ENCODE peak calls at places on chromosomes 4 and X, in ten cellular contexts. One of them, this sample, is unnamed.

GRCh38 chr4:78293841-78294301 is 236.7 kb downstream of the FRAS1 start:
- DNase-seq in RWPE2: no peak
- DNase-seq in DND-41: no peak
- DNase-seq in esophagus muscularis mucosa: no peak
- DNase-seq in lung: no peak
- DNase-seq in coronary artery: no peak
- DNase-seq in lower leg skin: no peak
- DNase-seq in CD8-positive, alpha-beta memory T cell: no peak
- DNase-seq in NB4: no peak
- DNase-seq in tibial nerve: no peak
- DNase-seq in this sample: no peak

GRCh38 chrX:48966796-48967579 is 4.7 kb downstream of the KCND1 start:
- DNase-seq in lung: no peak
- DNase-seq in DND-41: no peak
- DNase-seq in tibial nerve: no peak
- DNase-seq in NB4: no peak
- DNase-seq in coronary artery: no peak
- DNase-seq in RWPE2: no peak
- DNase-seq in lower leg skin: no peak
- DNase-seq in CD8-positive, alpha-beta memory T cell: no peak
- DNase-seq in esophagus muscularis mucosa: no peak
- DNase-seq in this sample: no peak

GRCh38 chr4:5138389-5138788 is 87.1 kb downstream of the STK32B start:
- DNase-seq in esophagus muscularis mucosa: no peak
- DNase-seq in RWPE2: no peak
- DNase-seq in coronary artery: no peak
- DNase-seq in NB4: no peak
- DNase-seq in lung: no peak
- DNase-seq in tibial nerve: no peak
- DNase-seq in CD8-positive, alpha-beta memory T cell: no peak
- DNase-seq in DND-41: no peak
- DNase-seq in lower leg skin: no peak
- DNase-seq in this sample: no peak

GRCh38 chr4:125741825-125742452 is 427.2 kb downstream of the FAT4 start:
- DNase-seq in lower leg skin: no peak
- DNase-seq in DND-41: no peak
- DNase-seq in esophagus muscularis mucosa: no peak
- DNase-seq in tibial nerve: no peak
- DNase-seq in CD8-positive, alpha-beta memory T cell: no peak
- DNase-seq in NB4: peak
- DNase-seq in coronary artery: no peak
- DNase-seq in RWPE2: no peak
- DNase-seq in lung: no peak
- DNase-seq in this sample: peak

GRCh38 chr4:844752-845232 is 18.9 kb upstream of the CPLX1 start:
- DNase-seq in esophagus muscularis mucosa: no peak
- DNase-seq in DND-41: no peak
- DNase-seq in NB4: no peak
- DNase-seq in tibial nerve: no peak
- DNase-seq in coronary artery: no peak
- DNase-seq in lower leg skin: no peak
- DNase-seq in RWPE2: no peak
- DNase-seq in lung: no peak
- DNase-seq in CD8-positive, alpha-beta memory T cell: no peak
- DNase-seq in this sample: no peak

GRCh38 chr4:40437741-40438383 is 102.7 kb downstream of the CHRNA9 start:
- DNase-seq in RWPE2: no peak
- DNase-seq in CD8-positive, alpha-beta memory T cell: no peak
- DNase-seq in coronary artery: no peak
- DNase-seq in NB4: no peak
- DNase-seq in DND-41: no peak
- DNase-seq in lung: no peak
- DNase-seq in lower leg skin: no peak
- DNase-seq in esophagus muscularis mucosa: no peak
- DNase-seq in tibial nerve: no peak
- DNase-seq in this sample: no peak

GRCh38 chr4:973431-974397 is at the start of gene DGKQ:
- DNase-seq in DND-41: peak
- DNase-seq in lung: peak
- DNase-seq in coronary artery: peak
- DNase-seq in RWPE2: no peak
- DNase-seq in CD8-positive, alpha-beta memory T cell: peak
- DNase-seq in NB4: peak
- DNase-seq in lower leg skin: peak
- DNase-seq in esophagus muscularis mucosa: peak
- DNase-seq in tibial nerve: peak
- DNase-seq in this sample: peak

GRCh38 chrX:129698150-129698549 is 40.6 kb upstream of the XPNPEP2 start:
- DNase-seq in NB4: no peak
- DNase-seq in CD8-positive, alpha-beta memory T cell: no peak
- DNase-seq in tibial nerve: no peak
- DNase-seq in lung: no peak
- DNase-seq in DND-41: no peak
- DNase-seq in coronary artery: no peak
- DNase-seq in lower leg skin: no peak
- DNase-seq in esophagus muscularis mucosa: no peak
- DNase-seq in RWPE2: no peak
- DNase-seq in this sample: no peak

GRCh38 chr4:93152461-93152860 is 676.1 kb upstream of the ATOH1 start:
- DNase-seq in CD8-positive, alpha-beta memory T cell: no peak
- DNase-seq in lower leg skin: no peak
- DNase-seq in DND-41: no peak
- DNase-seq in NB4: no peak
- DNase-seq in esophagus muscularis mucosa: no peak
- DNase-seq in tibial nerve: no peak
- DNase-seq in lung: no peak
- DNase-seq in coronary artery: no peak
- DNase-seq in RWPE2: no peak
- DNase-seq in this sample: no peak

GRCh38 chr4:6177587-6178197 is 22.7 kb downstream of the JAKMIP1 start:
- DNase-seq in tibial nerve: no peak
- DNase-seq in NB4: peak
- DNase-seq in lower leg skin: no peak
- DNase-seq in CD8-positive, alpha-beta memory T cell: peak
- DNase-seq in DND-41: peak
- DNase-seq in RWPE2: no peak
- DNase-seq in lung: no peak
- DNase-seq in coronary artery: no peak
- DNase-seq in esophagus muscularis mucosa: no peak
- DNase-seq in this sample: peak

GRCh38 chr4:105622269-105622668 is 69.8 kb downstream of the ARHGEF38 start:
- DNase-seq in NB4: no peak
- DNase-seq in coronary artery: no peak
- DNase-seq in esophagus muscularis mucosa: no peak
- DNase-seq in tibial nerve: no peak
- DNase-seq in DND-41: no peak
- DNase-seq in CD8-positive, alpha-beta memory T cell: no peak
- DNase-seq in lung: no peak
- DNase-seq in lower leg skin: no peak
- DNase-seq in RWPE2: no peak
- DNase-seq in this sample: no peak

GRCh38 chr4:189613202-189613601 is 327.5 kb upstream of the FRG1 start:
- DNase-seq in lower leg skin: peak
- DNase-seq in esophagus muscularis mucosa: no peak
- DNase-seq in coronary artery: no peak
- DNase-seq in tibial nerve: no peak
- DNase-seq in DND-41: no peak
- DNase-seq in NB4: no peak
- DNase-seq in RWPE2: no peak
- DNase-seq in lung: no peak
- DNase-seq in CD8-positive, alpha-beta memory T cell: no peak
- DNase-seq in this sample: no peak

GRCh38 chrX:129831486-129831885 is 12.2 kb downstream of the ZDHHC9 start:
- DNase-seq in DND-41: no peak
- DNase-seq in NB4: no peak
- DNase-seq in tibial nerve: peak
- DNase-seq in coronary artery: no peak
- DNase-seq in RWPE2: no peak
- DNase-seq in lower leg skin: peak
- DNase-seq in esophagus muscularis mucosa: no peak
- DNase-seq in lung: no peak
- DNase-seq in CD8-positive, alpha-beta memory T cell: no peak
- DNase-seq in this sample: no peak

GRCh38 chr4:184812651-184813181 is 13.1 kb downstream of the ACSL1 start:
- DNase-seq in NB4: no peak
- DNase-seq in esophagus muscularis mucosa: no peak
- DNase-seq in lower leg skin: no peak
- DNase-seq in coronary artery: no peak
- DNase-seq in RWPE2: no peak
- DNase-seq in DND-41: no peak
- DNase-seq in lung: no peak
- DNase-seq in CD8-positive, alpha-beta memory T cell: no peak
- DNase-seq in tibial nerve: peak
- DNase-seq in this sample: no peak

GRCh38 chrX:19743386-19743785 is 144.0 kb downstream of the SH3KBP1 start:
- DNase-seq in esophagus muscularis mucosa: no peak
- DNase-seq in coronary artery: no peak
- DNase-seq in RWPE2: no peak
- DNase-seq in NB4: no peak
- DNase-seq in lung: no peak
- DNase-seq in tibial nerve: no peak
- DNase-seq in lower leg skin: no peak
- DNase-seq in DND-41: no peak
- DNase-seq in CD8-positive, alpha-beta memory T cell: no peak
- DNase-seq in this sample: peak

GRCh38 chrX:7515681-7516413 is 327.1 kb upstream of the VCX start:
- DNase-seq in CD8-positive, alpha-beta memory T cell: no peak
- DNase-seq in lung: no peak
- DNase-seq in tibial nerve: no peak
- DNase-seq in coronary artery: no peak
- DNase-seq in DND-41: no peak
- DNase-seq in RWPE2: no peak
- DNase-seq in NB4: no peak
- DNase-seq in esophagus muscularis mucosa: no peak
- DNase-seq in lower leg skin: no peak
- DNase-seq in this sample: no peak

GRCh38 chr4:789571-790465 is 36.1 kb downstream of the CPLX1 start:
- DNase-seq in DND-41: no peak
- DNase-seq in tibial nerve: no peak
- DNase-seq in NB4: no peak
- DNase-seq in lung: no peak
- DNase-seq in RWPE2: no peak
- DNase-seq in CD8-positive, alpha-beta memory T cell: no peak
- DNase-seq in coronary artery: no peak
- DNase-seq in lower leg skin: no peak
- DNase-seq in esophagus muscularis mucosa: no peak
- DNase-seq in this sample: no peak

GRCh38 chr4:151165205-151166000 is 66.0 kb downstream of the RPS3A start:
- DNase-seq in lower leg skin: no peak
- DNase-seq in NB4: no peak
- DNase-seq in DND-41: no peak
- DNase-seq in lung: no peak
- DNase-seq in coronary artery: no peak
- DNase-seq in esophagus muscularis mucosa: no peak
- DNase-seq in RWPE2: no peak
- DNase-seq in tibial nerve: no peak
- DNase-seq in CD8-positive, alpha-beta memory T cell: no peak
- DNase-seq in this sample: no peak

GRCh38 chr4:25656031-25656430 is 380 bp downstream of the SLC34A2 start:
- DNase-seq in CD8-positive, alpha-beta memory T cell: no peak
- DNase-seq in RWPE2: no peak
- DNase-seq in coronary artery: no peak
- DNase-seq in NB4: no peak
- DNase-seq in tibial nerve: no peak
- DNase-seq in DND-41: no peak
- DNase-seq in lung: no peak
- DNase-seq in lower leg skin: no peak
- DNase-seq in esophagus muscularis mucosa: no peak
- DNase-seq in this sample: no peak
- H3K4me3 ChIP-seq in CD8-positive, alpha-beta memory T cell: no peak
- H3K4me3 ChIP-seq in RWPE2: peak
- H3K4me3 ChIP-seq in coronary artery: no peak
- H3K4me3 ChIP-seq in NB4: no peak
- H3K4me3 ChIP-seq in tibial nerve: peak
- H3K4me3 ChIP-seq in DND-41: no peak
- H3K4me3 ChIP-seq in lung: peak
- H3K4me3 ChIP-seq in lower leg skin: no peak
- H3K4me3 ChIP-seq in esophagus muscularis mucosa: no peak
- H3K4me3 ChIP-seq in this sample: no peak

GRCh38 chrX:45954026-45954425 is 591.2 kb downstream of the ZNF674 start:
- DNase-seq in DND-41: no peak
- DNase-seq in lower leg skin: no peak
- DNase-seq in RWPE2: no peak
- DNase-seq in esophagus muscularis mucosa: no peak
- DNase-seq in coronary artery: no peak
- DNase-seq in NB4: no peak
- DNase-seq in CD8-positive, alpha-beta memory T cell: no peak
- DNase-seq in tibial nerve: no peak
- DNase-seq in lung: no peak
- DNase-seq in this sample: no peak
- H3K4me3 ChIP-seq in DND-41: no peak
- H3K4me3 ChIP-seq in lower leg skin: no peak
- H3K4me3 ChIP-seq in RWPE2: no peak
- H3K4me3 ChIP-seq in esophagus muscularis mucosa: no peak
- H3K4me3 ChIP-seq in coronary artery: no peak
- H3K4me3 ChIP-seq in NB4: no peak
- H3K4me3 ChIP-seq in CD8-positive, alpha-beta memory T cell: no peak
- H3K4me3 ChIP-seq in tibial nerve: no peak
- H3K4me3 ChIP-seq in lung: no peak
- H3K4me3 ChIP-seq in this sample: no peak

DNA sequence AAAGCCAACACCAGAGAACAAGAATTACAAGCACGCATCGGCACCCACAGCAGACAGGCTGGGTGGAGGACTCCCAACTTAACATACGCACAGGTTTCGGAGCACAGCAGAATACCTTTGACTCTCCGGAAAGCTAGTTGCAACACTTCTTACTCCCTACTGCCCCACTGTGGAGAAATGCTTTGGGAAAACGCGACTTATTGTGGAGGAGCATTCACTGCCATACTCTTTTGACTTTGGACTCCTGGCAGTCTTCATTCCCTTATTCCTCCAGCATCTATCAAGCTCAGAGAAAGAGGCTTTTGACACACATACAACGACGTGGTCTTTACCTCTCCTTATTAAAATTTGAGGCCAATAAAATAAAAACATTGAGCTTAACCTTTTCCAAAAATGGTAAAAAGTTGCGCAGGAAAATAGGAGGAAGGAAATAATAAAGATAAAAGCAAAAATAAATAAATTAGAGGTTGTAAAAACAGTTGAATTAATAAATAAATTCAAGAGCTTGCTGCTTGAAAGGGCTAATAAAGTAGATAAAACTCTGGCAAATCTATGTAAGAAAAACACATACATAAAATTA is 41.4 kb upstream of the GPC3 start:
- DNase-seq in coronary artery: no peak
- DNase-seq in RWPE2: no peak
- DNase-seq in esophagus muscularis mucosa: no peak
- DNase-seq in tibial nerve: peak
- DNase-seq in lower leg skin: peak
- DNase-seq in NB4: peak
- DNase-seq in DND-41: peak
- DNase-seq in lung: peak
- DNase-seq in CD8-positive, alpha-beta memory T cell: no peak
- DNase-seq in this sample: peak
- H3K4me3 ChIP-seq in coronary artery: peak
- H3K4me3 ChIP-seq in RWPE2: no peak
- H3K4me3 ChIP-seq in esophagus muscularis mucosa: peak
- H3K4me3 ChIP-seq in tibial nerve: peak
- H3K4me3 ChIP-seq in lower leg skin: no peak
- H3K4me3 ChIP-seq in NB4: no peak
- H3K4me3 ChIP-seq in DND-41: no peak
- H3K4me3 ChIP-seq in lung: no peak
- H3K4me3 ChIP-seq in CD8-positive, alpha-beta memory T cell: no peak
- H3K4me3 ChIP-seq in this sample: no peak

GRCh38 chrX:40103565-40104323 is 6.0 kb upstream of the BCOR start:
- DNase-seq in DND-41: no peak
- DNase-seq in CD8-positive, alpha-beta memory T cell: no peak
- DNase-seq in RWPE2: no peak
- DNase-seq in NB4: no peak
- DNase-seq in lower leg skin: no peak
- DNase-seq in coronary artery: no peak
- DNase-seq in tibial nerve: no peak
- DNase-seq in lung: no peak
- DNase-seq in esophagus muscularis mucosa: no peak
- DNase-seq in this sample: no peak
- H3K4me3 ChIP-seq in DND-41: no peak
- H3K4me3 ChIP-seq in CD8-positive, alpha-beta memory T cell: no peak
- H3K4me3 ChIP-seq in RWPE2: no peak
- H3K4me3 ChIP-seq in NB4: peak
- H3K4me3 ChIP-seq in lower leg skin: no peak
- H3K4me3 ChIP-seq in coronary artery: no peak
- H3K4me3 ChIP-seq in tibial nerve: no peak
- H3K4me3 ChIP-seq in lung: no peak
- H3K4me3 ChIP-seq in esophagus muscularis mucosa: no peak
- H3K4me3 ChIP-seq in this sample: no peak

This sample was measured in GM12865.